ENCODE peak calls at places on chromosome 2, in four cellular contexts. H is nucleus accumbens, M is HS-5, D is KBM-7. E is an unnamed sample.

GRCh38 chr2:241040081-241040803 is 41.8 kb downstream of the SNED1 start:
- DNase-seq in H (no peak), D (no peak), M (no peak), E (no peak)

GRCh38 chr2:220959391-220959802 is 612.7 kb downstream of the EPHA4 start:
- DNase-seq in D (no peak), H (peak), M (no peak), E (no peak)

GRCh38 chr2:127678531-127678930 is 3.2 kb upstream of the LIMS2 start:
- DNase-seq in H (no peak), D (no peak), M (no peak), E (no peak)

GRCh38 chr2:79971807-79972206 is 332.7 kb downstream of the LRRTM1 start:
- DNase-seq in M (peak), H (no peak), D (no peak), E (no peak)

GRCh38 chr2:74010087-74010541 is 25.4 kb downstream of the TET3 start:
- DNase-seq in D (no peak), M (no peak), H (no peak), E (no peak)

GRCh38 chr2:10097352-10098148 is 17.3 kb upstream of the CYS1 start:
- DNase-seq in H (peak), M (peak), D (peak), E (peak)

GRCh38 chr2:13056259-13056843 is 339.6 kb downstream of the TRIB2 start:
- DNase-seq in M (no peak), D (no peak), H (no peak), E (peak)

GRCh38 chr2:204514439-204514838 is 30.8 kb upstream of the PARD3B start:
- DNase-seq in D (no peak), M (no peak), H (no peak), E (no peak)

GRCh38 chr2:107595749-107596148 is 230.9 kb upstream of the RGPD4 start:
- DNase-seq in H (no peak), M (peak), D (no peak), E (no peak)

GRCh38 chr2:235194836-235195235 is 243.0 kb downstream of the SH3BP4 start:
- DNase-seq in D (no peak), M (no peak), H (no peak), E (no peak)

GRCh38 chr2:133255363-133255762 is 312.9 kb downstream of the NCKAP5 start:
- DNase-seq in H (no peak), D (no peak), M (no peak), E (no peak)

GRCh38 chr2:239165206-239165831 is 235.5 kb downstream of the HDAC4 start:
- DNase-seq in D (no peak), H (no peak), M (no peak), E (no peak)

GRCh38 chr2:142791335-142791734 is 86.1 kb upstream of the KYNU start:
- DNase-seq in M (no peak), H (no peak), D (peak), E (no peak)

GRCh38 chr2:128319773-128320608 is 1.3 kb upstream of the HS6ST1 start:
- DNase-seq in M (no peak), H (no peak), D (no peak), E (no peak)

GRCh38 chr2:236051351-236051750 is 116.8 kb downstream of the GBX2 start:
- DNase-seq in H (no peak), D (no peak), M (no peak), E (no peak)

GRCh38 chr2:217905906-217906305 is 96.9 kb downstream of the TNS1 start:
- DNase-seq in D (no peak), M (no peak), H (no peak), E (no peak)

GRCh38 chr2:38601061-38601460 is 1.7 kb downstream of the HNRNPLL start:
- DNase-seq in D (no peak), M (no peak), H (no peak), E (no peak)

E was measured in NCI-H2227 treated with DMSO at 0.1 percent for 48 hours.